ENCODE peak calls at places on chromosome 3, in eight cellular contexts. X is CD8-positive, alpha-beta T cell; D is colonic mucosa; O is uterus; Q is psoas muscle; N is small intestine; B is aorta; P is left lung. Z is an unnamed sample.

GRCh38 chr3:194572131-194572789 is 61.0 kb downstream of the TMEM44 start:
- DNase-seq in X (no peak), D (no peak), O (peak; percentile 38), Q (peak; percentile 81), N (no peak), B (peak; percentile 93), P (peak; percentile 70), Z (peak; percentile 26)

GRCh38 chr3:16828815-16829214 is 55.9 kb upstream of the PLCL2 start:
- DNase-seq in X (peak; percentile 65), D (peak; percentile 50), O (no peak), Q (no peak), N (peak; percentile 60), B (no peak), P (no peak), Z (peak; percentile 19)

GRCh38 chr3:58394339-58394738 is 39.3 kb downstream of the PDHB start:
- DNase-seq in X (no peak), D (no peak), O (no peak), Q (no peak), N (no peak), B (no peak), P (no peak), Z (no peak)

GRCh38 chr3:164018500-164018899 is 1059.8 kb downstream of the SI start:
- DNase-seq in X (no peak), D (no peak), O (no peak), Q (no peak), N (no peak), B (no peak), P (no peak), Z (no peak)

GRCh38 chr3:53045107-53045783 is 628 bp downstream of the SFMBT1 start:
- DNase-seq in X (peak; percentile 77), D (peak; percentile 48), O (peak; percentile 40), Q (peak; percentile 88), N (peak; percentile 58), B (peak; percentile 86), P (peak; percentile 37), Z (peak; percentile 55)

GRCh38 chr3:101212740-101213139 is 107.6 kb downstream of the IMPG2 start:
- DNase-seq in X (no peak), D (no peak), O (no peak), Q (no peak), N (no peak), B (no peak), P (no peak), Z (no peak)

GRCh38 chr3:5239602-5240001 is 52.1 kb downstream of the EDEM1 start:
- DNase-seq in X (no peak), D (no peak), O (no peak), Q (no peak), N (no peak), B (no peak), P (no peak), Z (no peak)

GRCh38 chr3:114686624-114687023 is 392.8 kb downstream of the TIGIT start:
- DNase-seq in X (no peak), D (no peak), O (no peak), Q (no peak), N (no peak), B (no peak), P (no peak), Z (no peak)

GRCh38 chr3:159761377-159761776 is 227.3 kb upstream of the IL12A start:
- DNase-seq in X (no peak), D (no peak), O (peak; percentile 68), Q (no peak), N (no peak), B (no peak), P (no peak), Z (peak; percentile 41)

GRCh38 chr3:101643861-101644613 is 32.9 kb downstream of the ZBTB11 start:
- DNase-seq in X (peak; percentile 56), D (no peak), O (no peak), Q (no peak), N (peak; percentile 44), B (no peak), P (no peak), Z (no peak)

GRCh38 chr3:10744098-10744465 is 71.9 kb upstream of the SLC6A11 start:
- DNase-seq in X (no peak), D (no peak), O (no peak), Q (no peak), N (no peak), B (no peak), P (no peak), Z (no peak)

GRCh38 chr3:158167737-158168469 is 58.0 kb downstream of the RSRC1 start:
- DNase-seq in X (no peak), D (no peak), O (no peak), Q (no peak), N (peak; percentile 1), B (no peak), P (no peak), Z (no peak)

GRCh38 chr3:14508966-14509795 is 31.0 kb downstream of the GRIP2 start:
- DNase-seq in X (peak; percentile 80), D (peak; percentile 71), O (peak; percentile 73), Q (peak; percentile 88), N (peak; percentile 50), B (peak; percentile 92), P (peak; percentile 55), Z (peak; percentile 88)

GRCh38 chr3:72085036-72085435 is 300.1 kb upstream of the PROK2 start:
- DNase-seq in X (no peak), D (no peak), O (no peak), Q (no peak), N (no peak), B (no peak), P (no peak), Z (no peak)

GRCh38 chr3:43932921-43933320 is 242.2 kb downstream of the ABHD5 start:
- DNase-seq in X (no peak), D (no peak), O (no peak), Q (no peak), N (no peak), B (no peak), P (no peak), Z (no peak)

GRCh38 chr3:37953995-37954394 is 36.6 kb upstream of the VILL start:
- DNase-seq in X (no peak), D (no peak), O (no peak), Q (no peak), N (no peak), B (no peak), P (no peak), Z (no peak)

GRCh38 chr3:126866175-126866759 is 116.6 kb upstream of the PLXNA1 start:
- DNase-seq in X (peak; percentile 21), D (no peak), O (no peak), Q (no peak), N (no peak), B (no peak), P (no peak), Z (no peak)
- H3K27me3 ChIP-seq in X (no peaks in the 10 kb centered on the region), D (no peaks in the 10 kb centered on the region), O (no peaks in the 10 kb centered on the region), Q (no peaks in the 10 kb centered on the region), N (no peaks in the 10 kb centered on the region), B (no peaks in the 10 kb centered on the region), P (no peaks in the 10 kb centered on the region), Z (no peaks in the 10 kb centered on the region)

GRCh38 chr3:44961888-44962287 is 14.1 kb downstream of the ZDHHC3 start:
- DNase-seq in X (no peak), D (no peak), O (no peak), Q (no peak), N (no peak), B (no peak), P (no peak), Z (no peak)

GRCh38 chr3:44962606-44963393 is 13.2 kb downstream of the ZDHHC3 start:
- DNase-seq in X (no peak), D (no peak), O (no peak), Q (no peak), N (no peak), B (no peak), P (no peak), Z (no peak)

GRCh38 chr3:44966795-44967278 is 9.1 kb downstream of the ZDHHC3 start:
- DNase-seq in X (no peak), D (peak; percentile 71), O (no peak), Q (no peak), N (peak; percentile 76), B (no peak), P (no peak), Z (no peak)

GRCh38 chr3:44965165-44965564 is 10.8 kb downstream of the ZDHHC3 start:
- DNase-seq in X (no peak), D (no peak), O (no peak), Q (no peak), N (no peak), B (peak; percentile 42), P (no peak), Z (no peak)

DNA sequence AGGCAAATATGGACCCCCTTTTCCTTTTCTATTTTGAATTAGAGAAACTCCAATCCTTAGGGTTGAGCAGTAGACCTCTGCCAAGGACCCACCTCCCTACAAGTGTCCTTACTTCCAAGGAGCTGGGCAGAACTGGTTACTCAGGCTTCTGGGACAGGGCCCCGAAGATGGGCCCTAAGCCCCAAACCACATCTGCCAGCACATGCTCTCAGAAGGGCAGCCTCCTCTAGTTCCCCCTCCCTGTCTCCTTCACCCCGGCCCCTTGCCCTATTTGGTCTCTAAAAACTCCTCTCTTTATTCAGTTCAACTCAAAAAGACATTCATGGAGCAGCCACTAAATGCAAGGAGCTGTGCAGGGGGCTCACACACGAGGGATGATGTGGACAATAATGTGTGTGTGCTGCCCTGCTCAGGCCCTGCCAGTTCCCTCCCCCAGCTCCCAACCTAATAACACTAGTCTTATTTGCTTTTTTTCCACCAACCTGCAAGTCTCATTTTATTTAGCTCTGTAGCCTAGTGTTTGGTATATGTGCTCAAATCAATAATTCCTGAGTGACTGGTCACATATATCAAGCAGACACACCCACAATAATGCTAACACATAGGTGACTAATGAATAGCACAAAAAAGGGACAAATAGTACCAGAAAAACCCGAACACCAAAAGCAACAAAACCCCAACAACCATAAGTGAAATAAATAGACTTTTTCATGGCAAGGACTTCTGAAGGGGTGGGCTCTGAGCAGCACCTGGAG is 12.2 kb downstream of the ZDHHC3 start:
- DNase-seq in X (no peak), D (no peak), O (no peak), Q (no peak), N (peak; percentile 23), B (peak; percentile 33), P (no peak), Z (no peak)
- H3K4me1 ChIP-seq in X (peaks cover 20% of the 10 kb centered on the region), D (peaks cover 14% of the 10 kb centered on the region), O (no peaks in the 10 kb centered on the region), Q (peaks cover 3% of the 10 kb centered on the region), N (peaks cover 13% of the 10 kb centered on the region), B (no peaks in the 10 kb centered on the region), P (peaks cover 13% of the 10 kb centered on the region), Z (no peaks in the 10 kb centered on the region)

GRCh38 chr3:133745108-133745507 is 1.1 kb upstream of the TF start:
- DNase-seq in X (no peak), D (no peak), O (no peak), Q (no peak), N (no peak), B (no peak), P (no peak), Z (no peak)
- H3K27me3 ChIP-seq in X (peaks cover 10% of the 10 kb centered on the region), D (no peaks in the 10 kb centered on the region), O (no peaks in the 10 kb centered on the region), Q (peaks cover 8% of the 10 kb centered on the region), N (no peaks in the 10 kb centered on the region), B (peaks cover 1% of the 10 kb centered on the region), P (peaks cover 19% of the 10 kb centered on the region), Z (no peaks in the 10 kb centered on the region)

DNA sequence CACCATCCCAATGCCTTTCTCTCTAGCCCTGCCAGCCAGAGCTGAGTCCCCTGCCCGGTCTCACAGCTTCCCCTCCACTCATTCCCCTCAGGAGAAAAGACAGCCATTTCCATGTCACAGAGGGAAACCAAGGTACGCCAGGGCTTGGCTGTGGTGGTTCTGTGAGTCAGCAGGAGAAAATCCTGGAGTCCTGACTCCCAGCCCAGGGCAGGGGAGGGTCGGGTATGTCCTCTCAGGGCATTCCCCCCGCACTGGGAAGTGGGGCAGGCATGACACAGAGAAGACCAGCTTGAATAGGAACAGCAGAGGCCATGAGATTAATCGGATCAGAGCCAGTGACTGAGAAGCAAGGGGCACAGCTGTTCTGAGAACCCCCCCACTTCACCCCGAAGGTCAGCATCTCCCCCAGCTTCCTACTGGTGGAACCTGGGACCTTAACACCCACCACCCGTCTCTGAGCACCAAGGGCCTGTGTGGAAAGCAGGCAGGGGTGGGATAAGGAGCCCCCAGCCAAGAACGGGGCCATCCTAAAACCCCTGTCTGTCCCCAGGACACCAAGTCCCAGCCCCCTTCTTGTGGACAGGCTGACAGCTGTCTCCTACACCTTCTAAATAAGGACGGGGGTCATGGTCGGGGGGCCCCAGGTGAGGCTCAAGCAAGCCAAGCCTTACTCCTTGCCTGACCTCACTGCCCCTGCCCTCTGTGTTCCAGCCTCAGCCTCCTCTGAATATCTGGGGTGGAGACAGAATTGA is 843 bp upstream of the SLC38A3 start:
- DNase-seq in X (no peak), D (no peak), O (no peak), Q (no peak), N (no peak), B (no peak), P (no peak), Z (no peak)
- H3K4me1 ChIP-seq in X (peaks cover 16% of the 10 kb centered on the region), D (no peaks in the 10 kb centered on the region), O (no peaks in the 10 kb centered on the region), Q (peaks cover 12% of the 10 kb centered on the region), N (no peaks in the 10 kb centered on the region), B (no peaks in the 10 kb centered on the region), P (peaks cover 9% of the 10 kb centered on the region), Z (no peaks in the 10 kb centered on the region)